ENCODE peak calls at places on chromosomes 2 and 18, in seven cellular contexts. K, G, I, D, A, X and E are unnamed samples.

GRCh38 chr2:25073025-25073424 is 31.1 kb downstream of the EFR3B start:
- DNase-seq in G (no peak), D (no peak), I (no peak), A (no peak), X (no peak), K (no peak), E (no peak)

GRCh38 chr2:62032096-62032495 is 126.6 kb downstream of the COMMD1 start:
- DNase-seq in I (no peak), G (no peak), X (no peak), K (no peak), A (no peak), D (no peak), E (no peak)

GRCh38 chr2:80102026-80102425 is 202.5 kb downstream of the LRRTM1 start:
- DNase-seq in I (no peak), A (no peak), K (no peak), X (peak), G (no peak), D (peak), E (no peak)

GRCh38 chr2:239934571-239935171 is 90.5 kb downstream of the NDUFA10 start:
- DNase-seq in I (peak), G (peak), D (no peak), X (peak), A (no peak), K (peak), E (peak)

GRCh38 chr2:86221066-86221684 is 21.9 kb downstream of the MRPL35 start:
- DNase-seq in G (peak), D (peak), A (no peak), X (peak), K (peak), I (peak), E (no peak)

GRCh38 chr18:68962623-68963022 is 164.7 kb downstream of the CCDC102B start:
- DNase-seq in K (no peak), D (no peak), A (no peak), X (no peak), G (no peak), I (no peak), E (no peak)

GRCh38 chr18:3015203-3015590 is 2.3 kb upstream of the LPIN2 start:
- DNase-seq in I (no peak), G (no peak), K (no peak), D (peak), A (peak), X (peak), E (no peak)

GRCh38 chr2:218605438-218605837 is 2.3 kb upstream of the PLCD4 start:
- DNase-seq in X (peak), A (peak), D (no peak), I (no peak), G (no peak), K (no peak), E (no peak)

GRCh38 chr2:61291851-61292575 is 130.0 kb downstream of the C2orf74 start:
- DNase-seq in D (no peak), X (no peak), K (no peak), A (no peak), I (no peak), G (no peak), E (no peak)

GRCh38 chr18:21134895-21135294 is 23.3 kb upstream of the ROCK1 start:
- DNase-seq in I (no peak), A (no peak), K (no peak), D (no peak), X (no peak), G (no peak), E (no peak)

GRCh38 chr2:1826188-1826905 is 82.0 kb upstream of the PXDN start:
- DNase-seq in I (no peak), A (no peak), X (peak), D (no peak), G (no peak), K (no peak), E (no peak)

GRCh38 chr2:145511946-145512345 is 992.0 kb upstream of the ZEB2 start:
- DNase-seq in D (no peak), K (no peak), X (no peak), A (no peak), G (no peak), I (no peak), E (no peak)

GRCh38 chr18:23143059-23143831 is 8.0 kb downstream of the CABLES1 start:
- DNase-seq in A (peak), X (no peak), I (no peak), G (no peak), K (no peak), D (peak), E (peak)

GRCh38 chr2:213007290-213007838 is 144.0 kb downstream of the IKZF2 start:
- DNase-seq in K (no peak), G (no peak), D (no peak), X (no peak), I (no peak), A (no peak), E (peak)

GRCh38 chr2:100571668-100572067 is 8.9 kb downstream of the PDCL3 start:
- DNase-seq in A (no peak), I (no peak), X (no peak), K (no peak), D (no peak), G (no peak), E (no peak)

GRCh38 chr2:138035597-138036217 is 71.4 kb downstream of the HNMT start:
- DNase-seq in K (no peak), X (no peak), G (no peak), A (no peak), D (peak), I (no peak), E (no peak)

GRCh38 chr2:134079373-134079772 is 174.5 kb upstream of the MGAT5 start:
- DNase-seq in I (no peak), G (no peak), A (no peak), K (no peak), D (no peak), X (no peak), E (no peak)

GRCh38 chr2:37585982-37586621 is 85.3 kb downstream of the CDC42EP3 start:
- DNase-seq in G (peak), D (peak), I (no peak), X (peak), A (peak), K (no peak), E (peak)

GRCh38 chr2:120703330-120703994 is 32.2 kb upstream of the GLI2 start:
- DNase-seq in K (no peak), D (peak), A (peak), X (peak), I (peak), G (no peak), E (no peak)

GRCh38 chr18:27656167-27656778 is 471.2 kb upstream of the CHST9 start:
- DNase-seq in K (no peak), X (peak), I (no peak), G (no peak), A (peak), D (peak), E (no peak)

GRCh38 chr18:79753391-79753851 is 44.3 kb upstream of the KCNG2 start:
- DNase-seq in I (no peak), K (no peak), G (no peak), A (no peak), D (no peak), X (no peak), E (no peak)